ENCODE peak calls at places on chromosome 20, in five cellular contexts. One of them, this sample, is unnamed.

GRCh38 chr20:2242678-2243077 is 53.1 kb upstream of the TGM3 start:
- DNase-seq in NCI-H1436: no peak
- DNase-seq in HCEC 1CT: no peak
- DNase-seq in NCI-H1092: no peak
- DNase-seq in HS-5: no peak
- DNase-seq in this sample: no peak

GRCh38 chr20:10954137-10954840 is 280.5 kb upstream of the JAG1 start:
- DNase-seq in HS-5: no peak
- DNase-seq in NCI-H1092: no peak
- DNase-seq in NCI-H1436: no peak
- DNase-seq in HCEC 1CT: no peak
- DNase-seq in this sample: no peak

GRCh38 chr20:2984028-2984501 is 59.4 kb upstream of the GNRH2 start:
- DNase-seq in NCI-H1092: no peak
- DNase-seq in HS-5: no peak
- DNase-seq in NCI-H1436: no peak
- DNase-seq in HCEC 1CT: no peak
- DNase-seq in this sample: no peak

GRCh38 chr20:50357783-50358161 is 152.4 kb upstream of the PTPN1 start:
- DNase-seq in HS-5: no peak
- DNase-seq in NCI-H1092: no peak
- DNase-seq in HCEC 1CT: no peak
- DNase-seq in NCI-H1436: no peak
- DNase-seq in this sample: no peak

GRCh38 chr20:53081916-53082863 is 110.0 kb downstream of the TSHZ2 start:
- DNase-seq in HCEC 1CT: no peak
- DNase-seq in NCI-H1436: no peak
- DNase-seq in HS-5: no peak
- DNase-seq in NCI-H1092: no peak
- DNase-seq in this sample: no peak

GRCh38 chr20:1264727-1265126 is 1.4 kb upstream of the SNPH start:
- DNase-seq in HS-5: no peak
- DNase-seq in HCEC 1CT: no peak
- DNase-seq in NCI-H1436: no peak
- DNase-seq in NCI-H1092: no peak
- DNase-seq in this sample: no peak

GRCh38 chr20:12170406-12170805 is 252.7 kb downstream of the BTBD3 start:
- DNase-seq in NCI-H1436: no peak
- DNase-seq in HCEC 1CT: no peak
- DNase-seq in NCI-H1092: no peak
- DNase-seq in HS-5: no peak
- DNase-seq in this sample: no peak

GRCh38 chr20:60501048-60501447 is 542.8 kb downstream of the CDH26 start:
- DNase-seq in NCI-H1092: no peak
- DNase-seq in HS-5: no peak
- DNase-seq in NCI-H1436: no peak
- DNase-seq in HCEC 1CT: no peak
- DNase-seq in this sample: no peak

GRCh38 chr20:32018269-32019155 is 8.3 kb downstream of the CCM2L start:
- DNase-seq in NCI-H1092: peak; percentile 63
- DNase-seq in HCEC 1CT: no peak
- DNase-seq in HS-5: no peak
- DNase-seq in NCI-H1436: peak; percentile 85
- DNase-seq in this sample: peak; percentile 82

GRCh38 chr20:63089051-63089907 is 82.5 kb upstream of the BHLHE23 start:
- DNase-seq in NCI-H1092: no peak
- DNase-seq in HS-5: no peak
- DNase-seq in NCI-H1436: no peak
- DNase-seq in HCEC 1CT: no peak
- DNase-seq in this sample: peak; percentile 22

GRCh38 chr20:49711331-49711987 is 2.2 kb downstream of the B4GALT5 start:
- DNase-seq in HCEC 1CT: no peak
- DNase-seq in NCI-H1436: no peak
- DNase-seq in HS-5: no peak
- DNase-seq in NCI-H1092: no peak
- DNase-seq in this sample: no peak

GRCh38 chr20:21181028-21181427 is 55.1 kb downstream of the KIZ start:
- DNase-seq in NCI-H1436: no peak
- DNase-seq in HS-5: no peak
- DNase-seq in HCEC 1CT: no peak
- DNase-seq in NCI-H1092: no peak
- DNase-seq in this sample: no peak

GRCh38 chr20:41135187-41135887 is 2.0 kb upstream of the PLCG1 start:
- DNase-seq in NCI-H1092: no peak
- DNase-seq in HS-5: no peak
- DNase-seq in HCEC 1CT: no peak
- DNase-seq in NCI-H1436: peak; percentile 33
- DNase-seq in this sample: peak; percentile 72

GRCh38 chr20:32019156-32019510 is 8.9 kb downstream of the CCM2L start:
- DNase-seq in HS-5: no peak
- DNase-seq in HCEC 1CT: no peak
- DNase-seq in NCI-H1436: peak; percentile 28
- DNase-seq in NCI-H1092: no peak
- DNase-seq in this sample: no peak

GRCh38 chr20:36808317-36809257 is 35.0 kb upstream of the DSN1 start:
- DNase-seq in HS-5: peak; percentile 94
- DNase-seq in HCEC 1CT: peak; percentile 95
- DNase-seq in NCI-H1436: peak; percentile 31
- DNase-seq in NCI-H1092: peak; percentile 13
- DNase-seq in this sample: peak; percentile 87

GRCh38 chr20:1427457-1428054 is 34.7 kb upstream of the FKBP1A start:
- DNase-seq in HCEC 1CT: peak; percentile 52
- DNase-seq in HS-5: no peak
- DNase-seq in NCI-H1436: peak; percentile 14
- DNase-seq in NCI-H1092: peak; percentile 97
- DNase-seq in this sample: no peak

GRCh38 chr20:61806314-61806713 is 259.4 kb downstream of the TAF4 start:
- DNase-seq in NCI-H1092: no peak
- DNase-seq in HCEC 1CT: no peak
- DNase-seq in NCI-H1436: no peak
- DNase-seq in HS-5: no peak
- DNase-seq in this sample: no peak

GRCh38 chr20:20014659-20015058 is 2.5 kb upstream of the NAA20 start:
- DNase-seq in HS-5: no peak
- DNase-seq in NCI-H1092: no peak
- DNase-seq in NCI-H1436: peak; percentile 4
- DNase-seq in HCEC 1CT: no peak
- DNase-seq in this sample: peak; percentile 73

GRCh38 chr20:63309261-63310071 is 16.5 kb downstream of the COL20A1 start:
- DNase-seq in NCI-H1436: peak; percentile 13
- DNase-seq in HCEC 1CT: no peak
- DNase-seq in HS-5: no peak
- DNase-seq in NCI-H1092: no peak
- DNase-seq in this sample: peak; percentile 56

GRCh38 chr20:11182715-11183114 is 508.9 kb upstream of the JAG1 start:
- DNase-seq in NCI-H1092: no peak
- DNase-seq in HCEC 1CT: no peak
- DNase-seq in HS-5: no peak
- DNase-seq in NCI-H1436: no peak
- DNase-seq in this sample: no peak

GRCh38 chr20:32964575-32964974 is 39.7 kb downstream of the SUN5 start:
- DNase-seq in HCEC 1CT: no peak
- DNase-seq in NCI-H1436: no peak
- DNase-seq in NCI-H1092: no peak
- DNase-seq in HS-5: no peak
- DNase-seq in this sample: no peak

GRCh38 chr20:1299522-1299921 is 29.4 kb downstream of the SDCBP2 start:
- DNase-seq in NCI-H1436: peak; percentile 26
- DNase-seq in HS-5: no peak
- DNase-seq in HCEC 1CT: peak; percentile 4
- DNase-seq in NCI-H1092: no peak
- DNase-seq in this sample: no peak

GRCh38 chr20:50982372-50982771 is 23.8 kb downstream of the MOCS3 start:
- DNase-seq in HCEC 1CT: peak; percentile 15
- DNase-seq in HS-5: no peak
- DNase-seq in NCI-H1436: peak; percentile 40
- DNase-seq in NCI-H1092: no peak
- DNase-seq in this sample: no peak

GRCh38 chr20:57649617-57650015 is 29.4 kb upstream of the ZBP1 start:
- DNase-seq in NCI-H1092: no peak
- DNase-seq in HS-5: no peak
- DNase-seq in NCI-H1436: no peak
- DNase-seq in HCEC 1CT: no peak
- DNase-seq in this sample: no peak

GRCh38 chr20:53647286-53647821 is 53.7 kb upstream of the ZNF217 start:
- DNase-seq in NCI-H1436: no peak
- DNase-seq in NCI-H1092: no peak
- DNase-seq in HCEC 1CT: no peak
- DNase-seq in HS-5: no peak
- DNase-seq in this sample: no peak

GRCh38 chr20:32612831-32613595 is 27.9 kb upstream of the NOL4L start:
- DNase-seq in HCEC 1CT: no peak
- DNase-seq in NCI-H1436: no peak
- DNase-seq in NCI-H1092: no peak
- DNase-seq in HS-5: no peak
- DNase-seq in this sample: peak; percentile 12

GRCh38 chr20:1810926-1811620 is 84.1 kb upstream of the SIRPA start:
- DNase-seq in HCEC 1CT: peak; percentile 8
- DNase-seq in NCI-H1436: no peak
- DNase-seq in HS-5: no peak
- DNase-seq in NCI-H1092: no peak
- DNase-seq in this sample: no peak

GRCh38 chr20:60365882-60366281 is 407.7 kb downstream of the CDH26 start:
- DNase-seq in HS-5: no peak
- DNase-seq in NCI-H1092: peak; percentile 16
- DNase-seq in NCI-H1436: peak; percentile 75
- DNase-seq in HCEC 1CT: no peak
- DNase-seq in this sample: no peak

GRCh38 chr20:38256966-38257365 is 3.6 kb downstream of the KIAA1755 start:
- DNase-seq in HS-5: no peak
- DNase-seq in HCEC 1CT: no peak
- DNase-seq in NCI-H1092: no peak
- DNase-seq in NCI-H1436: no peak
- DNase-seq in this sample: no peak

GRCh38 chr20:37821691-37822655 is 81.0 kb upstream of the VSTM2L start:
- DNase-seq in NCI-H1092: no peak
- DNase-seq in NCI-H1436: no peak
- DNase-seq in HS-5: peak; percentile 55
- DNase-seq in HCEC 1CT: peak; percentile 64
- DNase-seq in this sample: no peak

GRCh38 chr20:24833592-24833991 is 115.5 kb upstream of the CST7 start:
- DNase-seq in NCI-H1436: no peak
- DNase-seq in HCEC 1CT: no peak
- DNase-seq in HS-5: no peak
- DNase-seq in NCI-H1092: no peak
- DNase-seq in this sample: no peak

GRCh38 chr20:49969946-49970345 is 12.8 kb upstream of the SNAI1 start:
- DNase-seq in HCEC 1CT: no peak
- DNase-seq in NCI-H1436: no peak
- DNase-seq in HS-5: no peak
- DNase-seq in NCI-H1092: no peak
- DNase-seq in this sample: no peak

GRCh38 chr20:58287638-58288037 is 21.9 kb upstream of the RAB22A start:
- DNase-seq in NCI-H1436: no peak
- DNase-seq in NCI-H1092: no peak
- DNase-seq in HCEC 1CT: no peak
- DNase-seq in HS-5: no peak
- DNase-seq in this sample: no peak

GRCh38 chr20:38581013-38581412 is at the start of gene ADIG:
- DNase-seq in HS-5: no peak
- DNase-seq in HCEC 1CT: no peak
- DNase-seq in NCI-H1092: no peak
- DNase-seq in NCI-H1436: peak; percentile 15
- DNase-seq in this sample: no peak

GRCh38 chr20:41657655-41658054 is 39.5 kb upstream of the CHD6 start:
- DNase-seq in HS-5: no peak
- DNase-seq in NCI-H1092: no peak
- DNase-seq in HCEC 1CT: no peak
- DNase-seq in NCI-H1436: no peak
- DNase-seq in this sample: no peak

GRCh38 chr20:5696011-5696559 is 54.1 kb upstream of the SHLD1 start:
- DNase-seq in HS-5: peak; percentile 94
- DNase-seq in HCEC 1CT: peak; percentile 97
- DNase-seq in NCI-H1436: no peak
- DNase-seq in NCI-H1092: no peak
- DNase-seq in this sample: peak; percentile 67

GRCh38 chr20:58765795-58766194 is 73.2 kb downstream of the NPEPL1 start:
- DNase-seq in NCI-H1092: no peak
- DNase-seq in NCI-H1436: no peak
- DNase-seq in HS-5: no peak
- DNase-seq in HCEC 1CT: no peak
- DNase-seq in this sample: no peak

This sample was measured in right cardiac atrium.